ENCODE peak calls at places on chromosomes 16 and 17, in four cellular contexts. O is iPS DF 19.7, V is transverse colon, W is mucosa of descending colon. N is an unnamed sample.

GRCh38 chr16:30699615-30700099 is 686 bp downstream of the SRCAP start:
- DNase-seq in O (no peak), V (no peak), W (no peak), N (peak; percentile 16)

GRCh38 chr17:69762766-69763165 is 312.3 kb upstream of the KCNJ16 start:
- DNase-seq in O (no peak), V (no peak), W (no peak), N (no peak)

GRCh38 chr16:48959204-48959603 is 322.4 kb downstream of the CBLN1 start:
- DNase-seq in O (no peak), V (no peak), W (no peak), N (no peak)

GRCh38 chr17:83180996-83181481 is 101.6 kb downstream of the METRNL start:
- DNase-seq in O (no peak), V (no peak), W (no peak), N (no peak)

GRCh38 chr17:80724723-80725388 is 180.2 kb downstream of the RPTOR start:
- DNase-seq in O (no peak), V (no peak), W (no peak), N (no peak)

GRCh38 chr17:78344666-78345065 is 15.2 kb downstream of the SOCS3 start:
- DNase-seq in O (no peak), V (no peak), W (no peak), N (no peak)

GRCh38 chr16:65919116-65919515 is 447.4 kb upstream of the CDH5 start:
- DNase-seq in O (no peak), V (no peak), W (no peak), N (no peak)

GRCh38 chr17:27634781-27635180 is 3.8 kb downstream of the LGALS9 start:
- DNase-seq in O (no peak), V (no peak), W (no peak), N (no peak)

GRCh38 chr17:27882162-27882840 is 10.9 kb downstream of the LYRM9 start:
- DNase-seq in O (no peak), V (no peak), W (no peak), N (no peak)

GRCh38 chr17:44581868-44582267 is 24.6 kb downstream of the FZD2 start:
- DNase-seq in O (no peak), V (no peak), W (no peak), N (peak; percentile 43)

GRCh38 chr17:74758846-74759163 is 10.4 kb downstream of the NHERF1 start:
- DNase-seq in O (no peak), V (peak; percentile 46), W (no peak), N (no peak)

GRCh38 chr17:60077672-60078519 is 825 bp downstream of the HEATR6 start:
- DNase-seq in O (no peak), V (no peak), W (no peak), N (no peak)

GRCh38 chr17:42276359-42276608 is at the start of gene STAT5B:
- DNase-seq in O (no peak), V (peak; percentile 80), W (peak; percentile 84), N (peak; percentile 90)

GRCh38 chr17:7632492-7632894 is 2.6 kb downstream of the SHBG start:
- DNase-seq in O (no peak), V (peak; percentile 40), W (no peak), N (peak; percentile 25)

GRCh38 chr17:37648555-37648954 is 5.3 kb upstream of the DDX52 start:
- DNase-seq in O (no peak), V (no peak), W (no peak), N (no peak)

GRCh38 chr16:11528053-11528452 is 58.7 kb downstream of the LITAF start:
- DNase-seq in O (no peak), V (no peak), W (no peak), N (no peak)

GRCh38 chr17:28902819-28903545 is at the start of gene DHRS13:
- DNase-seq in O (peak; percentile 78), V (peak; percentile 95), W (peak; percentile 95), N (peak; percentile 98)

GRCh38 chr17:34167359-34167758 is 87.7 kb upstream of the CCL2 start:
- DNase-seq in O (no peak), V (no peak), W (no peak), N (no peak)

GRCh38 chr16:86942469-86943175 is 364.3 kb downstream of the FOXL1 start:
- DNase-seq in O (no peak), V (no peak), W (no peak), N (no peak)

GRCh38 chr17:63772801-63773271 is 561 bp downstream of the CCDC47 start:
- DNase-seq in O (no peak), V (peak; percentile 13), W (no peak), N (no peak)

GRCh38 chr17:5592382-5592781 is 8.1 kb upstream of the NLRP1 start:
- DNase-seq in O (no peak), V (no peak), W (no peak), N (no peak)

GRCh38 chr17:28530926-28531325 is 21.5 kb downstream of the UNC119 start:
- DNase-seq in O (no peak), V (no peak), W (no peak), N (no peak)

GRCh38 chr17:78394209-78394608 is 15.8 kb downstream of the PGS1 start:
- DNase-seq in O (no peak), V (no peak), W (no peak), N (no peak)

GRCh38 chr17:46020023-46020735 is 21.1 kb downstream of the STH start:
- DNase-seq in O (no peak), V (peak; percentile 33), W (peak; percentile 73), N (no peak)

GRCh38 chr16:796296-797119 is 4.0 kb downstream of the GNG13 start:
- DNase-seq in O (no peak), V (no peak), W (no peak), N (no peak)

N was measured in Calu3.